ENCODE peak calls at places on chromosome 22, in six cellular contexts. I, J, R, F, Z and H are unnamed samples.

GRCh38 chr22:38148252-38148651 is 33.4 kb downstream of the PLA2G6 start:
- DNase-seq in I (no peak), J (no peak), R (no peak), F (no peak), Z (no peak), H (no peak)

GRCh38 chr22:24525416-24526037 is 29.4 kb downstream of the GUCD1 start:
- DNase-seq in I (peak; percentile 72), J (peak; percentile 28), R (peak; percentile 75), F (peak; percentile 83), Z (peak; percentile 73), H (peak; percentile 82)

GRCh38 chr22:22235564-22235963 is 9.0 kb upstream of the VPREB1 start:
- DNase-seq in I (peak; percentile 22), J (no peak), R (no peak), F (no peak), Z (peak; percentile 27), H (no peak)

GRCh38 chr22:50210378-50211139 is 9.7 kb downstream of the SELENOO start:
- DNase-seq in I (no peak), J (no peak), R (no peak), F (no peak), Z (no peak), H (peak; percentile 48)

GRCh38 chr22:38214248-38215056 is 12.7 kb downstream of the MAFF start:
- DNase-seq in I (peak; percentile 50), J (no peak), R (peak; percentile 82), F (no peak), Z (no peak), H (peak; percentile 83)

GRCh38 chr22:42438293-42438650 is 6.1 kb upstream of the NFAM1 start:
- DNase-seq in I (no peak), J (no peak), R (no peak), F (no peak), Z (no peak), H (no peak)

GRCh38 chr22:35470903-35471321 is 69.7 kb upstream of the RASD2 start:
- DNase-seq in I (peak; percentile 33), J (no peak), R (no peak), F (peak; percentile 48), Z (peak; percentile 52), H (no peak)

GRCh38 chr22:23849009-23850006 is 8.4 kb upstream of the SLC2A11 start:
- DNase-seq in I (peak; percentile 74), J (peak; percentile 31), R (peak; percentile 84), F (peak; percentile 85), Z (peak; percentile 55), H (peak; percentile 87)

GRCh38 chr22:27237342-27237741 is 564.2 kb downstream of the MN1 start:
- DNase-seq in I (peak; percentile 44), J (no peak), R (no peak), F (no peak), Z (no peak), H (no peak)

GRCh38 chr22:28582806-28583205 is 96.8 kb downstream of the TTC28 start:
- DNase-seq in I (no peak), J (no peak), R (no peak), F (no peak), Z (no peak), H (no peak)

GRCh38 chr22:24319451-24319850 is 48.8 kb downstream of the SPECC1L start:
- DNase-seq in I (peak; percentile 89), J (no peak), R (no peak), F (no peak), Z (peak; percentile 7), H (no peak)

GRCh38 chr22:33380789-33381530 is 322.8 kb upstream of the SYN3 start:
- DNase-seq in I (no peak), J (no peak), R (no peak), F (no peak), Z (peak; percentile 76), H (no peak)

GRCh38 chr22:35432226-35432905 is 32.4 kb downstream of the MCM5 start:
- DNase-seq in I (no peak), J (no peak), R (no peak), F (no peak), Z (no peak), H (no peak)

GRCh38 chr22:28230682-28231081 is 311.6 kb upstream of the PITPNB start:
- DNase-seq in I (no peak), J (no peak), R (no peak), F (no peak), Z (no peak), H (no peak)

GRCh38 chr22:42929838-42930155 is 72.7 kb upstream of the ARFGAP3 start:
- DNase-seq in I (no peak), J (no peak), R (no peak), F (no peak), Z (no peak), H (no peak)

GRCh38 chr22:37284807-37285355 is 2.6 kb downstream of the CYTH4 start:
- DNase-seq in I (no peak), J (no peak), R (peak; percentile 79), F (no peak), Z (no peak), H (peak; percentile 83)

GRCh38 chr22:23899042-23899745 is 5.0 kb downstream of the MIF start:
- DNase-seq in I (no peak), J (no peak), R (no peak), F (no peak), Z (no peak), H (no peak)

GRCh38 chr22:27443315-27443714 is 358.2 kb downstream of the MN1 start:
- DNase-seq in I (no peak), J (no peak), R (no peak), F (no peak), Z (no peak), H (no peak)

GRCh38 chr22:37072673-37073072 is 21.1 kb downstream of the KCTD17 start:
- DNase-seq in I (no peak), J (no peak), R (no peak), F (no peak), Z (no peak), H (no peak)

GRCh38 chr22:50192825-50193204 is 7.1 kb downstream of the TRABD start:
- DNase-seq in I (no peak), J (no peak), R (peak; percentile 80), F (no peak), Z (no peak), H (no peak)

GRCh38 chr22:40580631-40581030 is 55.9 kb downstream of the MRTFA start:
- DNase-seq in I (no peak), J (no peak), R (no peak), F (no peak), Z (no peak), H (no peak)

GRCh38 chr22:23893446-23893956 is 682 bp upstream of the MIF start:
- DNase-seq in I (no peak), J (no peak), R (no peak), F (no peak), Z (no peak), H (no peak)

GRCh38 chr22:37212174-37212906 is at the start of gene SSTR3:
- DNase-seq in I (no peak), J (no peak), R (no peak), F (no peak), Z (no peak), H (peak; percentile 32)

GRCh38 chr22:44220727-44221680 is 40.3 kb downstream of the PARVG start:
- DNase-seq in I (no peak), J (no peak), R (no peak), F (no peak), Z (no peak), H (no peak)

GRCh38 chr22:27397036-27397947 is 404.3 kb downstream of the MN1 start:
- DNase-seq in I (no peak), J (no peak), R (no peak), F (no peak), Z (peak; percentile 13), H (no peak)

GRCh38 chr22:40712311-40712710 is 33.0 kb downstream of the MCHR1 start:
- DNase-seq in I (no peak), J (no peak), R (no peak), F (no peak), Z (no peak), H (no peak)

GRCh38 chr22:50302041-50302541 is 5.4 kb downstream of the PLXNB2 start:
- DNase-seq in I (no peak), J (no peak), R (peak; percentile 78), F (no peak), Z (no peak), H (peak; percentile 76)

GRCh38 chr22:36160499-36160942 is at the start of gene APOL3:
- DNase-seq in I (peak; percentile 85), J (no peak), R (peak; percentile 84), F (no peak), Z (no peak), H (peak; percentile 77)

GRCh38 chr22:23652711-23653110 is 20.6 kb upstream of the DRICH1 start:
- DNase-seq in I (no peak), J (no peak), R (no peak), F (no peak), Z (no peak), H (no peak)

GRCh38 chr22:44383071-44383575 is 70.4 kb upstream of the SHISAL1 start:
- DNase-seq in I (no peak), J (no peak), R (no peak), F (no peak), Z (no peak), H (peak; percentile 3)

GRCh38 chr22:37169947-37170688 is 17.9 kb downstream of the C1QTNF6 start:
- DNase-seq in I (no peak), J (no peak), R (peak; percentile 58), F (peak; percentile 19), Z (no peak), H (peak; percentile 20)

GRCh38 chr22:29325785-29326315 is 10.4 kb upstream of the RASL10A start:
- DNase-seq in I (no peak), J (no peak), R (peak; percentile 50), F (no peak), Z (no peak), H (no peak)

GRCh38 chr22:29062286-29062949 is 787 bp upstream of the C22orf31 start:
- DNase-seq in I (no peak), J (no peak), R (no peak), F (no peak), Z (no peak), H (no peak)

GRCh38 chr22:48689206-48689605 is 1138.5 kb downstream of the BRD1 start:
- DNase-seq in I (no peak), J (no peak), R (peak; percentile 17), F (no peak), Z (no peak), H (no peak)
- TF ChIP-seq CTCF in I (no peak), J (no peak), R (no peak), F (no peak), Z (no peak), H (no peak)

DNA sequence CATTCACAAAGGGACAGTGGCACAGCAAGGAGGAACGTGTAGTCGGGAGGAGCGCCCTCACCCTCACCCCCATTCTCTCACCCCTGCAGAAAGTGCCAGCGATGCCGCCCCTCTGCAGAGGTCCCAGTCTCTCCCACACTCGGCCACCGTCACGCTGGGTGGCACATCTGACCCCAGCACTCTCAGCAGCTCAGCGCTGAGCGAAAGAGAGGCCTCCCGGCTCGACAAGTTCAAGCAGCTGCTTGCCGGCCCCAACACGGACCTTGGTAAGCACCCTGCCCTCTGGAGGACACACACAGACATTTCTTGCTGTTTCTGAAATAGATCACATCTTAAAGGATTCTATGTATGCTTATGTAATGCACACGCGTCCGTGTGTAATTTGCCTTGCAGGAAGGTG is 34.9 kb downstream of the TBC1D22A start:
- DNase-seq in I (no peak), J (no peak), R (no peak), F (peak; percentile 49), Z (peak; percentile 64), H (no peak)
- TF ChIP-seq CTCF in I (peak; percentile 31), J (no peak), R (no peak), F (peak; percentile 20), Z (peak; percentile 12), H (no peak)

GRCh38 chr22:25774575-25775026 is 32.6 kb downstream of the MYO18B start:
- DNase-seq in I (no peak), J (no peak), R (no peak), F (no peak), Z (no peak), H (no peak)
- TF ChIP-seq CTCF in I (peak; percentile 52), J (no peak), R (no peak), F (peak; percentile 51), Z (peak; percentile 26), H (no peak)

GRCh38 chr22:31118046-31118820 is 4.5 kb upstream of the INPP5J start:
- DNase-seq in I (no peak), J (no peak), R (no peak), F (no peak), Z (no peak), H (no peak)
- TF ChIP-seq CTCF in I (no peak), J (no peak), R (no peak), F (no peak), Z (no peak), H (no peak)